ENCODE peak calls at places on chromosome 11, in four cellular contexts. C is K562, E is HepG2, V is SK-N-SH. R is an unnamed sample. For H3K9me3, the result is how much of the 10 kb centered on the place peaks cover.

GRCh38 chr11:43937434-43938411 is 4.7 kb upstream of the C11orf96 start:
- DNase-seq in C (peak), E (no peak), V (no peak), R (peak)

GRCh38 chr11:57203359-57203758 is 21.6 kb downstream of the LRRC55 start:
- DNase-seq in C (no peak), E (no peak), V (peak), R (no peak)

GRCh38 chr11:32052218-32052617 is 38.7 kb upstream of the RCN1 start:
- DNase-seq in C (peak), E (peak), V (peak), R (peak)

GRCh38 chr11:9664276-9665171 is 647 bp downstream of the SWAP70 start:
- DNase-seq in C (peak), E (peak), V (no peak), R (no peak)

GRCh38 chr11:69698362-69698761 is 5.5 kb downstream of the FGF19 start:
- DNase-seq in C (no peak), E (no peak), V (no peak), R (no peak)

GRCh38 chr11:117273550-117274289 is 17.4 kb upstream of the BACE1-AS start:
- DNase-seq in C (no peak), E (no peak), V (no peak), R (no peak)

GRCh38 chr11:19890308-19890707 is 177.7 kb downstream of the NAV2 start:
- DNase-seq in C (no peak), E (no peak), V (no peak), R (no peak)

GRCh38 chr11:44915621-44916020 is 35.1 kb downstream of the TP53I11 start:
- DNase-seq in C (no peak), E (no peak), V (no peak), R (no peak)

GRCh38 chr11:134231958-134232674 is 7.6 kb downstream of the VPS26B start:
- DNase-seq in C (no peak), E (no peak), V (peak), R (no peak)

GRCh38 chr11:76314741-76315090 is 66.2 kb downstream of the THAP12 start:
- DNase-seq in C (no peak), E (no peak), V (no peak), R (no peak)

GRCh38 chr11:102932678-102933077 is 22.9 kb downstream of the MMP13 start:
- DNase-seq in C (no peak), E (no peak), V (no peak), R (no peak)

GRCh38 chr11:92993004-92993403 is 23.6 kb downstream of the MTNR1B start:
- DNase-seq in C (no peak), E (no peak), V (no peak), R (no peak)

GRCh38 chr11:44780940-44781631 is 54.3 kb downstream of the TSPAN18 start:
- DNase-seq in C (peak), E (no peak), V (no peak), R (no peak)

GRCh38 chr11:71086687-71087258 is 165.6 kb downstream of the SHANK2 start:
- DNase-seq in C (peak), E (peak), V (peak), R (no peak)

GRCh38 chr11:65438257-65439151 is 15.9 kb downstream of the NEAT1 start:
- DNase-seq in C (no peak), E (no peak), V (no peak), R (no peak)

GRCh38 chr11:70746351-70746750 is 348.0 kb downstream of the CTTN start:
- DNase-seq in C (no peak), E (no peak), V (no peak), R (no peak)

GRCh38 chr11:69337211-69337721 is 43.3 kb downstream of the MYEOV start:
- DNase-seq in C (no peak), E (no peak), V (no peak), R (no peak)

GRCh38 chr11:12853652-12854296 is 155.3 kb upstream of the RASSF10 start:
- DNase-seq in C (peak), E (no peak), V (no peak), R (no peak)

GRCh38 chr11:68550485-68550817 is 89.9 kb downstream of the PPP6R3 start:
- DNase-seq in C (no peak), E (no peak), V (no peak), R (no peak)

GRCh38 chr11:65558785-65559509 is 788 bp upstream of the LTBP3 start:
- DNase-seq in C (no peak), E (no peak), V (peak), R (no peak)

GRCh38 chr11:99884750-99885149 is 802.3 kb upstream of the ARHGAP42 start:
- DNase-seq in C (no peak), E (no peak), V (no peak), R (no peak)

GRCh38 chr11:128469220-128469619 is 118.1 kb downstream of the ETS1 start:
- DNase-seq in C (no peak), E (no peak), V (no peak), R (no peak)

GRCh38 chr11:124644426-124645280 is 22.0 kb downstream of the TBRG1 start:
- DNase-seq in C (peak), E (peak), V (peak), R (peak)

GRCh38 chr11:1869427-1870325 is 16.8 kb downstream of the LSP1 start:
- DNase-seq in C (peak), E (peak), V (no peak), R (no peak)

GRCh38 chr11:64516226-64516625 is 74.8 kb upstream of the SLC22A12 start:
- DNase-seq in C (peak), E (no peak), V (no peak), R (no peak)

GRCh38 chr11:130144129-130144528 is 15.5 kb upstream of the ST14 start:
- DNase-seq in C (no peak), E (peak), V (no peak), R (no peak)

GRCh38 chr11:124886978-124887666 is 10.5 kb downstream of the ROBO4 start:
- DNase-seq in C (no peak), E (no peak), V (peak), R (no peak)

GRCh38 chr11:73662445-73663157 is 16.2 kb downstream of the PLEKHB1 start:
- DNase-seq in C (peak), E (no peak), V (no peak), R (no peak)

GRCh38 chr11:10982695-10983492 is 125.0 kb upstream of the ZBED5 start:
- DNase-seq in C (peak), E (no peak), V (no peak), R (peak)

GRCh38 chr11:50298182-50298988 is 265.7 kb downstream of the OR4C45 start:
- DNase-seq in C (peak), E (no peak), V (peak), R (no peak)
- H3K9me3 ChIP-seq in C (under half), E (half or more), V (under half), R (under half)

GRCh38 chr11:121766138-121766537 is 313.4 kb upstream of the SORL1-AS1 start:
- DNase-seq in C (no peak), E (no peak), V (no peak), R (no peak)
- TF ChIP-seq ELF1 in C (no peak), E (no peak), V (no peak), R (no peak)

DNA sequence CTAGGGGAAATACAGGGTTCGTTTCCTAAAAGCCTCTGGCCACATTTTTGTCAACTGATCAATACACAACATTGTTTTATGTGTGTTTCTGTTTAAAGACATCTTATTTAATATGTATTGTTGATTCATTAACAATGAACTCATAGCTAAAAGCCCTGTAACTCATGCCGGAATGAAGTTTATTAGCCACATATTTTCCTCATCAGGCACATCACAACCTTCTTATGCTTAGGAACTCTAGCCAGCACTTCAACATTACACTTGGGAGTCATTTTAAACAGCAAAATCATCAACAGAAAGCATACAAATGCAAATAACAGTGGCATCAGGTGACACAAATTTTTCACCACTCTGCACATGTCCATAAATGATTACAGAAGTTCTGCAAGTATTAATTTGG is 15.1 kb upstream of the BLID start:
- DNase-seq in C (no peak), E (no peak), V (no peak), R (no peak)
- H3K9me3 ChIP-seq in C (under half), E (under half), V (under half), R (under half)

GRCh38 chr11:120780239-120780638 is 243.7 kb upstream of the TBCEL start:
- DNase-seq in C (no peak), E (no peak), V (no peak), R (no peak)
- TF ChIP-seq ELF1 in C (no peak), E (no peak), V (no peak), R (no peak)

GRCh38 chr11:55501014-55501413 is 53.3 kb upstream of the OR4C15 start:
- DNase-seq in C (no peak), E (no peak), V (no peak), R (no peak)
- H3K9me3 ChIP-seq in C (under half), E (half or more), V (under half), R (under half)

GRCh38 chr11:35083181-35084061 is 55.5 kb upstream of the CD44 start:
- DNase-seq in C (no peak), E (no peak), V (no peak), R (peak)
- TF ChIP-seq ELF1 in C (no peak), E (no peak), V (no peak), R (no peak)

GRCh38 chr11:118636569-118637290 is 29.3 kb downstream of the PHLDB1 start:
- DNase-seq in C (no peak), E (no peak), V (no peak), R (no peak)
- H3K9me3 ChIP-seq in C (under half), E (under half), V (under half), R (under half)

DNA sequence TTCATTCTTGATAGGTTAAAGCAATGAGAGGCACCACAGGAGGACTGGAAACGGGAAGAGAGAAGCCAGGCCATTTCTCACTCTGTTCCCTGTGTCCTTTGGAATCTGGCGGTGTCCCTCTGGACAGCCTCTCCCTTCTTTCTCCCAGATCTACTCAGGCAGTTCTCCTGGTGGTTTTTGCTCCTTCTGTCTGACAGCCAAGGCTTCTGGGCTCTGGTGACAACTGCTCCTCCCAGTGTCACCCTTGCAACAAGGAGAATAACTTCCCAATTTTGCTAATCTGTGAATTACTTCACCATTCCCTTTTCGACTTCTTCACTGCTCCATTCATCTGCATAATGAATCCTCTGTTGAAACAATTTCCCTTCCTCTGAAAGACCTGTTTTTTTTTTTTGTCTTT is 56.4 kb upstream of the PDE3B start:
- DNase-seq in C (no peak), E (no peak), V (no peak), R (no peak)
- TF ChIP-seq ELF1 in C (no peak), E (no peak), V (no peak), R (no peak)

R was measured in HCT116.